ENCODE peak calls at places on chromosomes 1 and 21, in seven cellular contexts. A is uterus, T is left ventricle myocardium inferior, I is fibroblast of lung, B is AG09309, E is WERI-Rb-1, D is cardiac fibroblast. M is an unnamed sample.

GRCh38 chr1:234475166-234475793 is 3.7 kb downstream of the TARBP1 start:
- DNase-seq in A (no peak), T (no peak), I (no peak), B (no peak), E (no peak), D (no peak), M (no peak)

GRCh38 chr1:27299385-27300252 is 22.3 kb upstream of the TMEM222 start:
- DNase-seq in A (peak; percentile 88), T (peak; percentile 67), I (peak; percentile 96), B (peak; percentile 97), E (peak; percentile 69), D (peak; percentile 99), M (peak; percentile 100)

GRCh38 chr1:98429851-98430496 is 231.5 kb upstream of the SNX7 start:
- DNase-seq in A (no peak), T (no peak), I (no peak), B (no peak), E (no peak), D (no peak), M (no peak)

GRCh38 chr1:151416231-151416630 is 16.9 kb downstream of the PSMB4 start:
- DNase-seq in A (no peak), T (no peak), I (peak; percentile 81), B (peak; percentile 18), E (no peak), D (peak; percentile 70), M (no peak)

GRCh38 chr1:225114354-225114995 is 185.0 kb downstream of the DNAH14 start:
- DNase-seq in A (no peak), T (no peak), I (peak; percentile 27), B (no peak), E (no peak), D (no peak), M (no peak)

GRCh38 chr1:21042920-21043605 is 133.6 kb downstream of the EIF4G3 start:
- DNase-seq in A (no peak), T (no peak), I (peak; percentile 65), B (peak; percentile 74), E (no peak), D (peak; percentile 68), M (no peak)

GRCh38 chr1:206979379-206980043 is 9.3 kb upstream of the FCAMR start:
- DNase-seq in A (no peak), T (no peak), I (peak; percentile 38), B (peak; percentile 5), E (peak; percentile 37), D (peak; percentile 57), M (peak; percentile 16)

GRCh38 chr1:44611866-44612265 is 62.4 kb downstream of the TMEM53 start:
- DNase-seq in A (no peak), T (no peak), I (no peak), B (no peak), E (no peak), D (no peak), M (no peak)

GRCh38 chr21:8990326-8991087 is 1530.9 kb upstream of the TPTE start:
- DNase-seq in A (no peak), T (no peak), I (no peak), B (no peak), E (no peak), D (no peak), M (no peak)

GRCh38 chr1:29388884-29389283 is 152.6 kb downstream of the PTPRU start:
- DNase-seq in A (no peak), T (no peak), I (no peak), B (no peak), E (no peak), D (no peak), M (no peak)

GRCh38 chr1:212205006-212205405 is 80.2 kb upstream of the PPP2R5A start:
- DNase-seq in A (no peak), T (no peak), I (no peak), B (no peak), E (no peak), D (no peak), M (no peak)

GRCh38 chr1:20152599-20152930 is 13.4 kb downstream of the PLA2G2F start:
- DNase-seq in A (no peak), T (no peak), I (no peak), B (no peak), E (no peak), D (no peak), M (no peak)

GRCh38 chr21:31514598-31514997 is 144.9 kb upstream of the SOD1 start:
- DNase-seq in A (no peak), T (no peak), I (no peak), B (no peak), E (no peak), D (no peak), M (no peak)

GRCh38 chr21:34668803-34669148 is at the start of gene CLIC6:
- DNase-seq in A (no peak), T (peak; percentile 34), I (no peak), B (no peak), E (no peak), D (no peak), M (no peak)

GRCh38 chr1:228860911-228861829 is 125.9 kb downstream of the RHOU start:
- DNase-seq in A (no peak), T (no peak), I (peak; percentile 79), B (peak; percentile 40), E (no peak), D (peak; percentile 57), M (peak; percentile 69)

GRCh38 chr1:54324031-54324654 is 82.1 kb downstream of the SSBP3 start:
- DNase-seq in A (peak; percentile 69), T (peak; percentile 43), I (no peak), B (no peak), E (no peak), D (peak; percentile 53), M (peak; percentile 38)

GRCh38 chr1:6653651-6654290 is 29.1 kb downstream of the THAP3 start:
- DNase-seq in A (no peak), T (no peak), I (no peak), B (no peak), E (no peak), D (no peak), M (no peak)

GRCh38 chr21:26784974-26785373 is 60.2 kb downstream of the ADAMTS1 start:
- DNase-seq in A (peak; percentile 37), T (no peak), I (no peak), B (no peak), E (no peak), D (no peak), M (no peak)

GRCh38 chr1:172269644-172270043 is 150.8 kb upstream of the C1orf105 start:
- DNase-seq in A (no peak), T (no peak), I (peak; percentile 32), B (no peak), E (no peak), D (peak; percentile 57), M (peak; percentile 72)

GRCh38 chr1:145690587-145691558 is 16.3 kb downstream of the PDZK1 start:
- DNase-seq in A (no peak), T (no peak), I (peak; percentile 71), B (peak; percentile 52), E (no peak), D (peak; percentile 55), M (peak; percentile 76)

GRCh38 chr1:118445156-118445555 is 260.1 kb upstream of the SPAG17 start:
- DNase-seq in A (no peak), T (no peak), I (no peak), B (no peak), E (no peak), D (no peak), M (no peak)

GRCh38 chr1:66968574-66968973 is 43.8 kb downstream of the MIER1 start:
- DNase-seq in A (no peak), T (no peak), I (no peak), B (no peak), E (no peak), D (no peak), M (no peak)

GRCh38 chr1:41540886-41541591 is 56.6 kb upstream of the EDN2 start:
- DNase-seq in A (peak; percentile 7), T (no peak), I (peak; percentile 9), B (no peak), E (no peak), D (peak; percentile 16), M (peak; percentile 47)

GRCh38 chr1:38028105-38028591 is 15.6 kb downstream of the UTP11 start:
- DNase-seq in A (no peak), T (no peak), I (no peak), B (no peak), E (peak; percentile 35), D (no peak), M (no peak)

GRCh38 chr21:16535100-16535418 is 805.3 kb downstream of the USP25 start:
- DNase-seq in A (peak; percentile 87), T (peak; percentile 79), I (peak; percentile 88), B (peak; percentile 67), E (no peak), D (peak; percentile 96), M (peak; percentile 87)

GRCh38 chr1:236471653-236472052 is 52.1 kb upstream of the LGALS8 start:
- DNase-seq in A (no peak), T (no peak), I (no peak), B (no peak), E (no peak), D (no peak), M (no peak)

DNA sequence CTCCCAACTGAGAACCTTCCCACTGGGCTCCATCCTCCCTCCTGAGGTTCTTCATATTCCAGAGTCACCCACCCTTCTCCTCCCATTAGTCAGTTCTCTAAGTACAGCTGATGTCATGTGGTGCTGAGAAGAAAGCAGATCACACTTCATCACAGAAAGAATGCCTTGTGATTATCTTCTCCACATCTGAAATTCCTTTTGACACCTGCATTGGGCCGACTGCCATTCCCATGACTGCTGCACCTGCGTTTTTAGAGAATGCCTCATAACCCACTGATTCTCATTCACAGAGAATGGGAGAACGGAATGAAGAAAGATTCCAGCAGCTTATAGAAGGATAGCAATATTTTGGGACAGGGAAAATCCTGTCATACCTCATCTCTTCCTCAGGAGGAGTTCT is 14.3 kb downstream of the LEPR start:
- DNase-seq in A (no peak), T (no peak), I (no peak), B (no peak), E (no peak), D (no peak), M (no peak)
- TF ChIP-seq CTCF in A (no peak), T (no peak), I (no peak), B (no peak), E (no peak), D (no peak), M (no peak)

DNA sequence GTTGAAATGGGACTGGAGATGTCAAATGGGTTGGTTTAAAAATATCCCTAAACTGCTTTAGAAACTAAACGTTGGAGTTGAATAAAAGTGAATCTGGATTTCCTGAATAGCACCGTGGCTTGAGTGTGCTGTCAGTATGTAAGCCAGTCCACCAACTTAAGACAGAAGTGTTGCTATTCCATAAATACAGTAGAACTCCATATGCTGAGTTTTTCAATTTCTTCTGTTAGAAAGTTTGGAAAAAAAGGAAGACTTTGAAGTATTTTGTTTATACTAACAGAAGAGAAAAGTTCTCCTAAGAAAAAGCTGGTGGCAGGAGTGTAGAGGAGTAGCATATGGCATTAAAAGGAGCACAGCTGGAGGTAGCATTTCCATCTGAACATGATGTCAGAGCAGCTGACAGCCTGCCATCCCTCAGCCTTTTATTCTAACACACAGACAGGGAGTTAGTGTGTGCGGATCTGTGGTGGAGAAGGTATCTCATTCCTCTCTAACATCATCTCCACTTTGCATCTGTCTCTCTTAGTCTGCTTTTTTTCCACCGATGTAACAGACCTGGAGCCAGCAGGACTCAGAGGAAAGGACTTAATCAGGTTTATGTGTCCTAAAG is at the start of gene ZBTB18:
- DNase-seq in A (no peak), T (peak; percentile 35), I (peak; percentile 70), B (no peak), E (peak; percentile 93), D (peak; percentile 36), M (peak; percentile 36)
- H3K4me3 ChIP-seq in A (peak within 1 kb of the TSS; percentile 63), T (peak within 1 kb of the TSS; percentile 96), I (peak within 1 kb of the TSS; percentile 87), B (peak within 1 kb of the TSS; percentile 83), E (peak within 1 kb of the TSS; percentile 94), D (peak within 1 kb of the TSS; percentile 75), M (peak within 1 kb of the TSS; percentile 84)

GRCh38 chr21:30463713-30464112 is 16.5 kb downstream of the KRTAP19-1 start:
- DNase-seq in A (no peak), T (no peak), I (no peak), B (no peak), E (no peak), D (no peak), M (peak; percentile 1)
- TF ChIP-seq CTCF in A (no peak), T (peak; percentile 9), I (no peak), B (peak; percentile 28), E (peak; percentile 66), D (peak; percentile 34), M (peak; percentile 7)

GRCh38 chr1:187396226-187396625 is 567.5 kb downstream of the PLA2G4A start:
- DNase-seq in A (no peak), T (no peak), I (no peak), B (no peak), E (no peak), D (peak; percentile 38), M (no peak)
- H3K4me3 ChIP-seq in A (no peak overlapping the region), T (no peak overlapping the region), I (no peak overlapping the region), B (no peak overlapping the region), E (no peak overlapping the region), D (no peak overlapping the region), M (no peak overlapping the region)